ENCODE peak calls at places on chromosome 22, in nine cellular contexts. J, F, S, P, Q, B, T, K and L are unnamed samples.

GRCh38 chr22:35758394-35758793 is 40.7 kb downstream of the APOL5 start:
- DNase-seq in J (no peak), F (no peak), S (no peak), P (no peak), Q (no peak), B (no peak), T (no peak), K (no peak), L (no peak)

GRCh38 chr22:30251661-30252226 is 5.2 kb upstream of the LIF start:
- DNase-seq in J (no peak), F (no peak), S (no peak), P (no peak), Q (no peak), B (no peak), T (no peak), K (no peak), L (no peak)

GRCh38 chr22:20268350-20269012 is 363 bp upstream of the RTN4R start:
- DNase-seq in J (peak; percentile 57), F (peak; percentile 60), S (peak; percentile 34), P (no peak), Q (peak; percentile 70), B (peak; percentile 80), T (peak; percentile 26), K (no peak), L (peak; percentile 70)

GRCh38 chr22:36027960-36028645 is 521 bp downstream of the RBFOX2 start:
- DNase-seq in J (no peak), F (no peak), S (no peak), P (no peak), Q (no peak), B (peak; percentile 74), T (no peak), K (no peak), L (peak; percentile 9)

GRCh38 chr22:37330200-37331033 is 48.1 kb downstream of the CYTH4 start:
- DNase-seq in J (peak; percentile 29), F (peak; percentile 95), S (no peak), P (peak; percentile 66), Q (peak; percentile 70), B (peak; percentile 97), T (no peak), K (no peak), L (peak; percentile 79)

GRCh38 chr22:27913162-27913741 is 5.8 kb downstream of the PITPNB start:
- DNase-seq in J (no peak), F (no peak), S (no peak), P (no peak), Q (no peak), B (no peak), T (no peak), K (no peak), L (no peak)

GRCh38 chr22:23012081-23012622 is 58.2 kb upstream of the GNAZ start:
- DNase-seq in J (no peak), F (no peak), S (no peak), P (no peak), Q (peak; percentile 66), B (no peak), T (no peak), K (no peak), L (peak; percentile 65)

GRCh38 chr22:24380220-24381218 is 46.9 kb upstream of the ADORA2A start:
- DNase-seq in J (no peak), F (no peak), S (no peak), P (no peak), Q (no peak), B (no peak), T (no peak), K (no peak), L (no peak)

GRCh38 chr22:42565956-42566355 is 12.2 kb downstream of the SERHL2 start:
- DNase-seq in J (no peak), F (no peak), S (no peak), P (no peak), Q (no peak), B (no peak), T (no peak), K (no peak), L (no peak)

GRCh38 chr22:21710156-21710555 is 25.4 kb downstream of the YPEL1 start:
- DNase-seq in J (no peak), F (no peak), S (no peak), P (no peak), Q (no peak), B (no peak), T (no peak), K (no peak), L (no peak)

GRCh38 chr22:49415219-49415951 is 412.3 kb downstream of the BRD1 start:
- DNase-seq in J (no peak), F (no peak), S (no peak), P (no peak), Q (no peak), B (no peak), T (no peak), K (no peak), L (no peak)

GRCh38 chr22:42820075-42820763 is 36.9 kb downstream of the ARFGAP3 start:
- DNase-seq in J (no peak), F (no peak), S (no peak), P (peak; percentile 26), Q (no peak), B (peak; percentile 78), T (no peak), K (peak; percentile 82), L (no peak)

GRCh38 chr22:38302906-38303305 is 14.3 kb downstream of the CSNK1E start:
- DNase-seq in J (no peak), F (no peak), S (no peak), P (no peak), Q (no peak), B (no peak), T (no peak), K (no peak), L (no peak)

GRCh38 chr22:26718905-26719304 is 61.5 kb downstream of the MIAT start:
- DNase-seq in J (no peak), F (no peak), S (no peak), P (peak; percentile 73), Q (no peak), B (no peak), T (no peak), K (peak; percentile 89), L (no peak)

GRCh38 chr22:45757068-45757467 is 85.4 kb downstream of the ATXN10 start:
- DNase-seq in J (no peak), F (peak; percentile 88), S (no peak), P (no peak), Q (no peak), B (peak; percentile 92), T (no peak), K (peak; percentile 53), L (no peak)

GRCh38 chr22:37547249-37547741 is 13.0 kb upstream of the CDC42EP1 start:
- DNase-seq in J (no peak), F (no peak), S (no peak), P (no peak), Q (no peak), B (no peak), T (no peak), K (no peak), L (no peak)

GRCh38 chr22:24175160-24175808 is 6.0 kb upstream of the SUSD2 start:
- DNase-seq in J (peak; percentile 66), F (peak; percentile 88), S (peak; percentile 34), P (no peak), Q (peak; percentile 77), B (peak; percentile 91), T (peak; percentile 18), K (no peak), L (peak; percentile 76)

GRCh38 chr22:46054091-46054877 is 77.3 kb upstream of the WNT7B start:
- DNase-seq in J (peak; percentile 25), F (no peak), S (peak; percentile 13), P (no peak), Q (peak; percentile 49), B (no peak), T (no peak), K (no peak), L (peak; percentile 56)

GRCh38 chr22:39264344-39265116 is 19.7 kb upstream of the PDGFB start:
- DNase-seq in J (no peak), F (no peak), S (no peak), P (no peak), Q (no peak), B (no peak), T (no peak), K (no peak), L (no peak)

GRCh38 chr22:43823353-43823908 is 11.3 kb upstream of the EFCAB6 start:
- DNase-seq in J (no peak), F (peak; percentile 29), S (no peak), P (no peak), Q (no peak), B (peak; percentile 50), T (no peak), K (no peak), L (no peak)

GRCh38 chr22:48250286-48250895 is 1487.9 kb downstream of the TBC1D22A start:
- DNase-seq in J (no peak), F (no peak), S (no peak), P (no peak), Q (no peak), B (no peak), T (no peak), K (no peak), L (no peak)

GRCh38 chr22:37965940-37966664 is 12.6 kb downstream of the POLR2F start:
- DNase-seq in J (no peak), F (no peak), S (no peak), P (no peak), Q (no peak), B (no peak), T (no peak), K (no peak), L (no peak)

GRCh38 chr22:24338701-24339451 is 68.2 kb downstream of the SPECC1L start:
- DNase-seq in J (no peak), F (no peak), S (no peak), P (no peak), Q (no peak), B (peak; percentile 35), T (no peak), K (no peak), L (no peak)

GRCh38 chr22:46131151-46131587 is 19.2 kb upstream of the PPARA start:
- DNase-seq in J (no peak), F (peak; percentile 85), S (no peak), P (no peak), Q (no peak), B (peak; percentile 89), T (no peak), K (no peak), L (no peak)

GRCh38 chr22:27409299-27409698 is 392.3 kb downstream of the MN1 start:
- DNase-seq in J (no peak), F (no peak), S (no peak), P (no peak), Q (no peak), B (no peak), T (no peak), K (no peak), L (no peak)

GRCh38 chr22:39152511-39153219 is at the start of gene CBX7:
- DNase-seq in J (peak; percentile 88), F (peak; percentile 86), S (peak; percentile 89), P (no peak), Q (peak; percentile 91), B (peak; percentile 86), T (peak; percentile 89), K (no peak), L (peak; percentile 97)

GRCh38 chr22:45966320-45966891 is 10.6 kb downstream of the WNT7B start:
- DNase-seq in J (no peak), F (no peak), S (no peak), P (no peak), Q (no peak), B (no peak), T (no peak), K (no peak), L (no peak)

GRCh38 chr22:29813126-29813525 is 24.9 kb downstream of the ASCC2 start:
- DNase-seq in J (no peak), F (no peak), S (no peak), P (no peak), Q (no peak), B (no peak), T (no peak), K (no peak), L (no peak)

GRCh38 chr22:37894939-37895670 is 11.0 kb upstream of the MICALL1 start:
- DNase-seq in J (no peak), F (peak; percentile 75), S (no peak), P (no peak), Q (no peak), B (peak; percentile 88), T (no peak), K (no peak), L (no peak)

GRCh38 chr22:50621948-50622722 is 5.8 kb downstream of the ARSA start:
- DNase-seq in J (peak; percentile 27), F (peak; percentile 36), S (no peak), P (no peak), Q (peak; percentile 34), B (no peak), T (no peak), K (no peak), L (peak; percentile 60)

GRCh38 chr22:30871391-30872281 is 96.9 kb downstream of the MORC2 start:
- DNase-seq in J (no peak), F (peak; percentile 18), S (no peak), P (no peak), Q (no peak), B (no peak), T (no peak), K (no peak), L (no peak)